ENCODE peak calls at places on chromosomes 13 and 19, in nine cellular contexts. Q, L, J, U, Y, K, S, F and G are unnamed samples.

GRCh38 chr19:21483589-21484170 is 21.7 kb upstream of the ZNF429 start:
- DNase-seq in Q (no peak), L (peak; percentile 29), J (no peak), U (peak; percentile 20), Y (peak; percentile 30), K (no peak), S (peak; percentile 78), F (no peak), G (no peak)

GRCh38 chr19:11151181-11151580 is 4.4 kb downstream of the SPC24 start:
- DNase-seq in Q (no peak), L (peak; percentile 46), J (no peak), U (no peak), Y (no peak), K (no peak), S (no peak), F (no peak), G (no peak)

GRCh38 chr13:45068036-45069001 is 52.0 kb upstream of the GTF2F2 start:
- DNase-seq in Q (no peak), L (no peak), J (no peak), U (no peak), Y (no peak), K (no peak), S (no peak), F (no peak), G (no peak)

GRCh38 chr13:91399189-91400093 is 1.0 kb downstream of the GPC5 start:
- DNase-seq in Q (no peak), L (no peak), J (no peak), U (peak; percentile 5), Y (no peak), K (no peak), S (peak; percentile 59), F (no peak), G (no peak)

GRCh38 chr13:72205773-72206172 is 338.8 kb upstream of the DACH1 start:
- DNase-seq in Q (no peak), L (peak; percentile 23), J (no peak), U (no peak), Y (no peak), K (no peak), S (no peak), F (no peak), G (no peak)

GRCh38 chr13:50924025-50924424 is 14.4 kb downstream of the RNASEH2B start:
- DNase-seq in Q (no peak), L (no peak), J (no peak), U (no peak), Y (no peak), K (no peak), S (no peak), F (no peak), G (no peak)

GRCh38 chr19:46660601-46661019 is 372 bp downstream of the DACT3 start:
- DNase-seq in Q (no peak), L (no peak), J (peak; percentile 77), U (no peak), Y (no peak), K (no peak), S (no peak), F (no peak), G (no peak)

GRCh38 chr19:16627194-16627927 is 643 bp downstream of the MED26 start:
- DNase-seq in Q (no peak), L (peak; percentile 23), J (peak; percentile 73), U (peak; percentile 5), Y (no peak), K (peak; percentile 33), S (peak; percentile 68), F (peak; percentile 11), G (no peak)

GRCh38 chr13:59603646-59604045 is 560.1 kb downstream of the DIAPH3 start:
- DNase-seq in Q (no peak), L (no peak), J (no peak), U (no peak), Y (no peak), K (no peak), S (no peak), F (no peak), G (no peak)

GRCh38 chr13:51584731-51585191 is 499 bp downstream of the WDFY2 start:
- DNase-seq in Q (peak; percentile 52), L (peak; percentile 59), J (peak; percentile 74), U (peak; percentile 53), Y (peak; percentile 82), K (peak; percentile 17), S (peak; percentile 79), F (peak; percentile 17), G (peak; percentile 25)

GRCh38 chr13:33918199-33918932 is 100.4 kb downstream of the RFC3 start:
- DNase-seq in Q (no peak), L (peak; percentile 76), J (no peak), U (no peak), Y (no peak), K (peak; percentile 10), S (no peak), F (no peak), G (peak; percentile 97)

GRCh38 chr19:772730-773436 is 22.0 kb downstream of the MISP start:
- DNase-seq in Q (no peak), L (no peak), J (no peak), U (no peak), Y (no peak), K (no peak), S (no peak), F (no peak), G (no peak)

GRCh38 chr19:46834984-46835383 is 15.7 kb downstream of the AP2S1 start:
- DNase-seq in Q (no peak), L (no peak), J (no peak), U (no peak), Y (no peak), K (no peak), S (no peak), F (no peak), G (no peak)

GRCh38 chr13:30159446-30159839 is 147.9 kb downstream of the KATNAL1 start:
- DNase-seq in Q (no peak), L (peak; percentile 94), J (no peak), U (no peak), Y (peak; percentile 53), K (peak; percentile 79), S (no peak), F (no peak), G (peak; percentile 41)

GRCh38 chr13:76503756-76504155 is 382.4 kb downstream of the KCTD12 start:
- DNase-seq in Q (no peak), L (no peak), J (no peak), U (no peak), Y (no peak), K (no peak), S (no peak), F (no peak), G (no peak)

GRCh38 chr19:45809643-45810159 is 5.4 kb downstream of the RSPH6A start:
- DNase-seq in Q (no peak), L (peak; percentile 86), J (no peak), U (no peak), Y (peak; percentile 67), K (peak; percentile 49), S (no peak), F (no peak), G (peak; percentile 73)

GRCh38 chr13:113837554-113838355 is 26.1 kb downstream of the GAS6 start:
- DNase-seq in Q (no peak), L (peak; percentile 99), J (no peak), U (no peak), Y (peak; percentile 47), K (peak; percentile 98), S (peak; percentile 95), F (peak; percentile 62), G (peak; percentile 99)

GRCh38 chr13:29947839-29948238 is 97.4 kb upstream of the UBL3 start:
- DNase-seq in Q (no peak), L (no peak), J (no peak), U (no peak), Y (no peak), K (no peak), S (no peak), F (no peak), G (no peak)

GRCh38 chr19:43759515-43759914 is 4.8 kb upstream of the SMG9 start:
- DNase-seq in Q (no peak), L (peak; percentile 87), J (no peak), U (no peak), Y (peak; percentile 75), K (no peak), S (peak; percentile 14), F (peak; percentile 84), G (peak; percentile 61)

GRCh38 chr19:55070755-55071502 is 4.7 kb upstream of the EPS8L1 start:
- DNase-seq in Q (no peak), L (peak; percentile 81), J (no peak), U (no peak), Y (no peak), K (peak; percentile 83), S (peak; percentile 55), F (peak; percentile 81), G (no peak)

GRCh38 chr19:13022111-13022858 is 27.0 kb downstream of the NFIX start:
- DNase-seq in Q (no peak), L (peak; percentile 30), J (no peak), U (no peak), Y (peak; percentile 56), K (peak; percentile 79), S (no peak), F (no peak), G (peak; percentile 74)

GRCh38 chr13:27853871-27854270 is 61.6 kb downstream of the GSX1 start:
- DNase-seq in Q (no peak), L (no peak), J (no peak), U (no peak), Y (no peak), K (no peak), S (no peak), F (no peak), G (no peak)

GRCh38 chr13:112861876-112862615 is 107.0 kb upstream of the MCF2L start:
- DNase-seq in Q (no peak), L (no peak), J (no peak), U (no peak), Y (no peak), K (no peak), S (no peak), F (no peak), G (no peak)

GRCh38 chr13:33721719-33722118 is 96.2 kb upstream of the RFC3 start:
- DNase-seq in Q (no peak), L (peak; percentile 79), J (no peak), U (no peak), Y (no peak), K (peak; percentile 25), S (no peak), F (no peak), G (peak; percentile 50)

GRCh38 chr13:23455401-23456185 is 22.1 kb upstream of the SACS start:
- DNase-seq in Q (no peak), L (no peak), J (no peak), U (no peak), Y (no peak), K (no peak), S (no peak), F (no peak), G (peak; percentile 56)

GRCh38 chr13:65913173-65913572 is 1317.0 kb downstream of the PCDH9 start:
- DNase-seq in Q (no peak), L (peak; percentile 92), J (no peak), U (no peak), Y (no peak), K (peak; percentile 12), S (no peak), F (no peak), G (peak; percentile 72)

GRCh38 chr19:49224856-49225255 is 67.3 kb downstream of the TRPM4 start:
- DNase-seq in Q (peak; percentile 70), L (peak; percentile 50), J (no peak), U (no peak), Y (peak; percentile 71), K (peak; percentile 68), S (peak; percentile 70), F (peak; percentile 84), G (peak; percentile 38)

GRCh38 chr19:1067341-1068103 is 555 bp downstream of the ARHGAP45 start:
- DNase-seq in Q (no peak), L (no peak), J (no peak), U (no peak), Y (peak; percentile 42), K (no peak), S (no peak), F (no peak), G (no peak)

GRCh38 chr13:25753976-25754375 is 297.8 kb downstream of the SHISA2 start:
- DNase-seq in Q (no peak), L (no peak), J (no peak), U (no peak), Y (no peak), K (no peak), S (no peak), F (no peak), G (no peak)

GRCh38 chr13:71395053-71395452 is 472.0 kb downstream of the DACH1 start:
- DNase-seq in Q (no peak), L (no peak), J (no peak), U (no peak), Y (no peak), K (no peak), S (no peak), F (no peak), G (no peak)

GRCh38 chr19:30781519-30781918 is 409.3 kb downstream of the ZNF536 start:
- DNase-seq in Q (no peak), L (no peak), J (no peak), U (no peak), Y (no peak), K (no peak), S (no peak), F (no peak), G (no peak)